ENCODE peak calls at places on chromosomes 16 and 17, in four cellular contexts. E, V, B and R are unnamed samples.

GRCh38 chr16:66175580-66175979 is 190.9 kb upstream of the CDH5 start:
- DNase-seq in V (no peak), E (no peak), B (no peak), R (no peak)

GRCh38 chr17:27630607-27631408 is at the start of gene LGALS9:
- DNase-seq in E (peak), B (no peak), V (no peak), R (peak)

GRCh38 chr17:20922128-20922670 is 120.6 kb downstream of the USP22 start:
- DNase-seq in E (peak), B (no peak), V (no peak), R (no peak)

GRCh38 chr17:58327363-58328194 is 1.0 kb downstream of the TSPOAP1 start:
- DNase-seq in B (no peak), E (no peak), V (no peak), R (no peak)

GRCh38 chr17:82528484-82529265 is 9.1 kb downstream of the FOXK2 start:
- DNase-seq in E (peak), B (no peak), V (no peak), R (no peak)

GRCh38 chr17:47694818-47695663 is 1.1 kb downstream of the TBKBP1 start:
- DNase-seq in B (no peak), V (peak), E (peak), R (no peak)

GRCh38 chr17:36463916-36464764 is 22.3 kb upstream of the ZNHIT3 start:
- DNase-seq in B (peak), V (peak), E (peak), R (no peak)

GRCh38 chr16:57590654-57591085 is 37.8 kb upstream of the ADGRG1 start:
- DNase-seq in V (no peak), E (peak), B (no peak), R (no peak)

GRCh38 chr16:23420011-23420410 is 33.0 kb downstream of the COG7 start:
- DNase-seq in B (no peak), V (no peak), E (peak), R (no peak)

GRCh38 chr17:2233441-2233947 is 70.1 kb downstream of the SMG6 start:
- DNase-seq in E (peak), B (no peak), V (no peak), R (no peak)

GRCh38 chr17:9079461-9080103 is 58.3 kb downstream of the NTN1 start:
- DNase-seq in E (no peak), B (no peak), V (no peak), R (no peak)

GRCh38 chr16:80273635-80274538 is 266.9 kb upstream of the DYNLRB2 start:
- DNase-seq in E (peak), V (no peak), B (no peak), R (no peak)

GRCh38 chr16:31470615-31471014 is 1.3 kb upstream of the TGFB1I1 start:
- DNase-seq in V (no peak), E (no peak), B (no peak), R (no peak)

GRCh38 chr16:31473300-31474052 is 1.5 kb downstream of the TGFB1I1 start:
- DNase-seq in V (no peak), E (no peak), B (no peak), R (no peak)

GRCh38 chr16:31472559-31473203 is 729 bp downstream of the TGFB1I1 start:
- DNase-seq in B (no peak), E (peak), V (peak), R (no peak)

GRCh38 chr16:31471241-31471874 is 594 bp upstream of the TGFB1I1 start:
- DNase-seq in V (no peak), B (no peak), E (peak), R (no peak)

DNA sequence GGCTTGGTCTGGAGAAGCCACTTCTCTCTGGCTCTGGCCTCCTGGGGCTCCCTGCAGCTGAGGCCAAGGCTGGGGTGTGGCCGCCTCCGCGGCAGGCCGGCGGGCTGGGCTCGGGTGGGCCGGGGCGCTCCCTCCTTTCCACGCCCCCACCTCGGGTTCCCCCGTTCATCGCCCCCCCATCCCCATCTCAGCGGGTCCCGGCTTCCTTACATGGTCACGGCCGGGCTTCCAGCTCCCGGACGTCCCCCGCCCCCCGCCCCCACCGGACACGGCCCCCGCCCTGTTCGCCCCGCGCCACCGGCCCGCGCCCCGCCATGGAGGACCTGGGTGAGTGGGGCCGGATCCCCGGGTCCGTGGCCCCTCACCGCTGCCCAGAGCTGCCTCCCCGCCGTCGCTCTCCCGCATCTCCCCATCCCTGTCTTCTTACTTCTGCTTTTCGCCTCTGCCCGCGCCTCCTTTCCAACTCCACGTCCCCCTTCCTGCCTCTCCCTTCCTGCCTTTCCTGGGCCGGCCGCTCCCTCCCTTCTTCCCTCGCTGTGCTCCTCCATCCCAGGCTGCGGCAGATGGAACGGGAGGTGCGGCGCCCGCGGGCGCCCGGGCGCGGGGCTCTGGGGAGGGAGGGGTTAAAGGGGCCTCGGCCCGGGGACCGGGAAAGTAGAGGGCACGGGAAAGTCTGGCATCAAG is at the start of gene TGFB1I1:
- DNase-seq in V (no peak), B (no peak), E (peak), R (no peak)
- TF ChIP-seq CHD1 in V (no peak), B (no peak), E (no peak), R (no peak)

DNA sequence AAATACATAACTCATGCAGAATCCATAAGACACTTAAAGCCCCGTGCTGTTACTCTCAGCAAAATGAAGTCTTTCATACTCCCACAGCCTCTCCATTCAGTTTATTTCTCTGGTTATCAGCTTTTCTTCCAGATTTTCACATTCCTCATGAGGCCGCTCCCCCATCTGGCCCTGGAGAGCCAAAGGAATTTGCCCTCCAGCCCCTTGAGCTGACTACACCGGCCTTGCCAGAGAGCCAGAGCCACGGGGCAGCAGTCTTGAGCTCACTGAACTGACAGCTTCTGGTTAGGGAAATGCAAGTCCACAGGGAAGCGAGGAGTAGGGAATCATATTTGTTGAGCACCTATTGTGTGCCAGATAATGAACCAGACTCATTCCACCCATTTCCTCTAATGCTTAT is 102.4 kb downstream of the ABCC12 start:
- DNase-seq in V (no peak), B (no peak), E (peak), R (no peak)
- TF ChIP-seq CHD1 in V (no peak), B (no peak), E (no peak), R (no peak)

GRCh38 chr16:2900526-2901075 is 11.1 kb upstream of the FLYWCH1 start:
- DNase-seq in V (no peak), B (no peak), E (no peak), R (no peak)
- TF ChIP-seq CHD1 in V (no peak), B (no peak), E (no peak), R (no peak)

GRCh38 chr16:71676236-71676635 is 48.3 kb downstream of the PHLPP2 start:
- DNase-seq in E (no peak), B (no peak), V (no peak), R (no peak)
- TF ChIP-seq CHD1 in E (no peak), B (no peak), V (no peak), R (no peak)

GRCh38 chr17:50177983-50178834 is 12.4 kb downstream of the SGCA start:
- DNase-seq in E (peak), B (peak), V (peak), R (no peak)
- TF ChIP-seq CHD1 in E (peak), B (no peak), V (no peak), R (no peak)

GRCh38 chr17:77449373-77449907 is 308.7 kb downstream of the SEC14L1 start:
- DNase-seq in B (no peak), E (no peak), V (no peak), R (no peak)

GRCh38 chr17:77450742-77451270 is 310.0 kb downstream of the SEC14L1 start:
- DNase-seq in B (no peak), V (no peak), E (no peak), R (no peak)

GRCh38 chr17:77451271-77451893 is 310.6 kb downstream of the SEC14L1 start:
- DNase-seq in B (peak), E (peak), V (peak), R (no peak)

GRCh38 chr17:77451894-77452852 is 311.4 kb downstream of the SEC14L1 start:
- DNase-seq in B (no peak), E (peak), V (no peak), R (no peak)

DNA sequence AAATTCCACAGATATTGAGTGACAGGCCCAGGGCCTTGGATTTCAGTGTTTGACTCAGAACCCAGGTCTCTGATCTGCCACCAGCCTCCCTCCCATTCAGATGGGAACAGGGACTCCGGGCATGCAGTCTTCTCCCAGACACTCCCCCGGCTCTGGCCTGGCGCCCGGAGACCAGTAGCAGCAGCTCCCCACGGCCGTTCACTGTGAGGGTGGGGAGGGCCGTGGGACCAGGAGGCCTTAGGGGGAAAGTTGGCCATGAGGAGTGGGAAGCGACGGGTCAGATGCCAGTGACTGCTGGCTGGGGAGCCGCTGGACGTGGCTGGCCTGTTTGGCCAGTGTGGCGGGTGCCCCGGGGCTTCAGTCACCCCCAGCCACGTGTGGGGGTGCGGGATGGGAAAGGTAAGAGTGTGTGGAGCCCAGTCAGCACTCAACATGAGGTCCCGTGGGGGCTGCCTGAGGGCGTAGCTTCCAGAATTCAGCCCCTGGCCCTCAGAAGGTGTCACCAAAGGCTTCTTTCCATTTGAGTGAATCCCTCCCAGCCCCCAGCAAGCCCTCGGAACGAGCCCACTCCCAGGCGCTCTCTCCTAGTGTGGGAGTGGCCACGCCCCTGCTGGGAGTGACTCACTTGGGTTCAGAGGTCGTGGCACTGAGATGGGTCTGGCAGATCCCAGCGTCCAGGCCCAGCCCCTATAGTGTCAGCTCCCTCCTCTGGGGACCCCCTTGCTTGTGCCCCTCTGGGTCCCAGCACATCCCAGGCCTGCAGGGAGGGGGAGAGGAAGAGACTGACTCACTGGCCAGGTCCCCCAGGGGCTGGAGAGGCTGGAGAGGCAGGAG is 309.4 kb downstream of the SEC14L1 start:
- DNase-seq in E (peak), B (no peak), V (peak), R (no peak)
- TF ChIP-seq CHD1 in E (no peak), B (no peak), V (no peak), R (peak)

DNA sequence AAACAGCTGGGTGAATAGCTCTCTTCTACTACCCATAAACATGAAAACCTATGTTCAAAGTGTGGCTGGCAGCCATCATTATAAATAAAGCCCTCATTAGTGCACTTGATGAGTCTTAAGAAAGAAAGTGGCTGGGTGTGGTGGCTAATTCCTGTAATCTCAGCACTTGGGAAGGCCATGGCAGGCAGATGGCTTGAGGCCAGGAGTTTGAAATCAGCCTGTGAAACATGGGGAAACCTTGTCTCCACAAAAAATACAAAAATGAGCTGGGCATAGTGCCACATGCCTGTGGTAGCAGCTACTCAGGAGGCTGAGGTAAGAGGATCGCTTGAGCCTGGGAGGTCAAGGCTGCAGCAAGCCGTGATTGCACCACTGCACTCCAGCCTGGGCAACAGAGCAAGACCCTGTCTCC is 28.3 kb upstream of the APPBP2 start:
- DNase-seq in B (no peak), E (peak), V (no peak), R (no peak)
- TF ChIP-seq CHD1 in B (no peak), E (no peak), V (no peak), R (no peak)

GRCh38 chr17:19904924-19905323 is 37.2 kb upstream of the ULK2 start:
- DNase-seq in E (no peak), B (no peak), V (no peak), R (no peak)
- TF ChIP-seq CHD1 in E (no peak), B (no peak), V (no peak), R (no peak)

GRCh38 chr16:54062361-54063346 is 223.9 kb downstream of the IRX3 start:
- DNase-seq in E (no peak), B (no peak), V (no peak), R (no peak)
- TF ChIP-seq CHD1 in E (no peak), B (no peak), V (no peak), R (no peak)

GRCh38 chr16:86019446-86020047 is 120.6 kb downstream of the IRF8 start:
- DNase-seq in V (peak), B (peak), E (no peak), R (no peak)

GRCh38 chr16:86015606-86016005 is 116.6 kb downstream of the IRF8 start:
- DNase-seq in V (no peak), B (no peak), E (no peak), R (no peak)

GRCh38 chr16:86016201-86016965 is 117.4 kb downstream of the IRF8 start:
- DNase-seq in B (peak), V (peak), E (peak), R (peak)

GRCh38 chr16:86020971-86021370 is 122.0 kb downstream of the IRF8 start:
- DNase-seq in E (no peak), B (no peak), V (no peak), R (no peak)

DNA sequence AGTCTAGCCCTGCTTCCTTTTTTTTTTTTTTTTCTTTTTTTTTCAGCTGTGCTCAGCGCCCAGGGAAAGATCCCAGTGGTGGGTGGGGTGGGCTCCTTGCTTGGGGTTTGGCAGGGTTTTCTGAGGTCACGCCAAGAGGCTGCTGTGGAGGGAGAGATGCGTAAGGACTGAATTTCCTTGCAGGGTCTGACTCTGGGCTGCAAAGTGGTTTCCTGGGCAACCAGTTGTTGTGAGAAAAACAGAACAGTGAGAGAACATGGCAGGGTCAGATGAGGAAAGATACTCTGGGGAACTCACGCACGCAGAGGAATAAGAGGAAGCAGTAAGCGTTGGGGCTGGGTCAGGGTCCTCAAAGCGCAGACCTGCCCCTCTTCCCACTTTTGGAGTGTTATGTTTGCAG is 119.5 kb downstream of the IRF8 start:
- DNase-seq in B (no peak), E (peak), V (no peak), R (no peak)
- TF ChIP-seq CHD1 in B (no peak), E (no peak), V (no peak), R (no peak)